ENCODE peak calls at places on chromosomes 3 and 15, in eight cellular contexts. Z, U, S, R, N, A, O and K are unnamed samples.

GRCh38 chr15:41018534-41018933 is 65.3 kb downstream of the CHAC1 start:
- DNase-seq in Z (no peak), U (no peak), S (no peak), R (no peak), N (no peak), A (no peak), O (no peak), K (peak)

GRCh38 chr15:63908986-63909385 is 75.2 kb upstream of the HERC1 start:
- DNase-seq in Z (no peak), U (no peak), S (no peak), R (no peak), N (no peak), A (no peak), O (no peak), K (no peak)

GRCh38 chr15:85764304-85764633 is 30.5 kb downstream of the KLHL25 start:
- DNase-seq in Z (no peak), U (no peak), S (no peak), R (no peak), N (no peak), A (no peak), O (no peak), K (no peak)

GRCh38 chr3:52444860-52445793 is at the start of gene SEMA3G:
- DNase-seq in Z (peak), U (peak), S (peak), R (no peak), N (peak), A (peak), O (peak), K (peak)

GRCh38 chr15:24784506-24784905 is 108.9 kb downstream of the NPAP1 start:
- DNase-seq in Z (no peak), U (no peak), S (no peak), R (no peak), N (no peak), A (no peak), O (no peak), K (no peak)

GRCh38 chr3:45105855-45106655 is 40.1 kb downstream of the CDCP1 start:
- DNase-seq in Z (no peak), U (peak), S (peak), R (no peak), N (no peak), A (peak), O (no peak), K (no peak)

GRCh38 chr3:176807938-176808337 is 389.3 kb downstream of the TBL1XR1 start:
- DNase-seq in Z (no peak), U (no peak), S (no peak), R (no peak), N (no peak), A (no peak), O (no peak), K (no peak)

GRCh38 chr3:166560253-166560652 is 723.0 kb upstream of the BCHE start:
- DNase-seq in Z (no peak), U (no peak), S (no peak), R (no peak), N (no peak), A (no peak), O (no peak), K (no peak)

GRCh38 chr15:61764141-61764540 is 296.1 kb downstream of the VPS13C start:
- DNase-seq in Z (no peak), U (no peak), S (no peak), R (no peak), N (no peak), A (no peak), O (no peak), K (no peak)

GRCh38 chr15:67607959-67608605 is 65.6 kb downstream of the MAP2K5 start:
- DNase-seq in Z (no peak), U (no peak), S (no peak), R (no peak), N (no peak), A (no peak), O (no peak), K (no peak)

GRCh38 chr3:187616307-187616939 is 53.8 kb downstream of the SST start:
- DNase-seq in Z (no peak), U (peak), S (peak), R (no peak), N (peak), A (peak), O (peak), K (peak)

GRCh38 chr3:10289077-10289476 is 3.7 kb downstream of the GHRL start:
- DNase-seq in Z (no peak), U (no peak), S (no peak), R (no peak), N (no peak), A (peak), O (no peak), K (no peak)

GRCh38 chr3:45092132-45093031 is 53.8 kb downstream of the CDCP1 start:
- DNase-seq in Z (no peak), U (no peak), S (peak), R (no peak), N (no peak), A (no peak), O (no peak), K (no peak)

GRCh38 chr3:102529452-102529851 is 94.6 kb downstream of the ZPLD1 start:
- DNase-seq in Z (no peak), U (no peak), S (peak), R (no peak), N (peak), A (no peak), O (no peak), K (no peak)

GRCh38 chr15:50890751-50891150 is 17.7 kb upstream of the AP4E1 start:
- DNase-seq in Z (no peak), U (no peak), S (no peak), R (no peak), N (no peak), A (no peak), O (no peak), K (no peak)

GRCh38 chr15:41291065-41291631 is 41.2 kb downstream of the OIP5 start:
- DNase-seq in Z (no peak), U (no peak), S (no peak), R (no peak), N (no peak), A (no peak), O (peak), K (peak)

GRCh38 chr3:184813357-184813756 is 1.4 kb downstream of the VPS8 start:
- DNase-seq in Z (no peak), U (no peak), S (no peak), R (no peak), N (no peak), A (no peak), O (no peak), K (no peak)

GRCh38 chr3:172676208-172676920 is 34.5 kb downstream of the NCEH1 start:
- DNase-seq in Z (no peak), U (no peak), S (no peak), R (no peak), N (no peak), A (no peak), O (no peak), K (no peak)

GRCh38 chr3:29893024-29893554 is 612.2 kb downstream of the RBMS3 start:
- DNase-seq in Z (no peak), U (no peak), S (no peak), R (no peak), N (no peak), A (no peak), O (no peak), K (no peak)

GRCh38 chr3:65284971-65285370 is 597.2 kb upstream of the ADAMTS9 start:
- DNase-seq in Z (no peak), U (no peak), S (no peak), R (no peak), N (no peak), A (no peak), O (no peak), K (no peak)

GRCh38 chr3:242986-243706 is 46.6 kb downstream of the CHL1 start:
- DNase-seq in Z (no peak), U (no peak), S (peak), R (no peak), N (peak), A (no peak), O (no peak), K (no peak)

GRCh38 chr3:72245183-72245811 is 460.3 kb upstream of the PROK2 start:
- DNase-seq in Z (peak), U (no peak), S (no peak), R (peak), N (peak), A (no peak), O (no peak), K (no peak)

GRCh38 chr3:106332884-106333283 is 464.1 kb upstream of the CBLB start:
- DNase-seq in Z (no peak), U (no peak), S (no peak), R (no peak), N (no peak), A (no peak), O (no peak), K (no peak)

GRCh38 chr15:45143946-45144345 is 14.2 kb downstream of the DUOX1 start:
- DNase-seq in Z (no peak), U (no peak), S (no peak), R (no peak), N (no peak), A (no peak), O (no peak), K (no peak)

GRCh38 chr3:129628169-129628522 is 21.7 kb upstream of the PLXND1 start:
- DNase-seq in Z (no peak), U (no peak), S (no peak), R (no peak), N (no peak), A (no peak), O (no peak), K (no peak)

GRCh38 chr3:88480822-88481221 is 331.1 kb downstream of the C3orf38 start:
- DNase-seq in Z (no peak), U (no peak), S (no peak), R (no peak), N (no peak), A (no peak), O (no peak), K (no peak)

GRCh38 chr3:65677486-65677885 is 361.2 kb downstream of the MAGI1 start:
- DNase-seq in Z (no peak), U (no peak), S (no peak), R (no peak), N (no peak), A (no peak), O (no peak), K (no peak)

GRCh38 chr3:185677146-185677829 is 91.2 kb downstream of the SENP2 start:
- DNase-seq in Z (no peak), U (no peak), S (peak), R (no peak), N (peak), A (no peak), O (peak), K (no peak)

GRCh38 chr3:78875431-78875830 is 892.4 kb downstream of the ROBO1 start:
- DNase-seq in Z (no peak), U (no peak), S (no peak), R (no peak), N (peak), A (no peak), O (no peak), K (no peak)

GRCh38 chr15:80559320-80559693 is 135.8 kb upstream of the ABHD17C start:
- DNase-seq in Z (no peak), U (no peak), S (no peak), R (no peak), N (no peak), A (no peak), O (no peak), K (no peak)

GRCh38 chr15:53072077-53072476 is 281.9 kb upstream of the ONECUT1 start:
- DNase-seq in Z (no peak), U (no peak), S (peak), R (no peak), N (peak), A (peak), O (no peak), K (no peak)

GRCh38 chr3:49868951-49869454 is 703 bp downstream of the CAMKV start:
- DNase-seq in Z (no peak), U (no peak), S (no peak), R (peak), N (peak), A (peak), O (no peak), K (no peak)

GRCh38 chr3:183210862-183211341 is 42.2 kb upstream of the B3GNT5 start:
- DNase-seq in Z (no peak), U (no peak), S (no peak), R (no peak), N (no peak), A (no peak), O (no peak), K (no peak)